ENCODE peak calls at places on chromosome 19, in six cellular contexts. U is gastroesophageal sphincter; N is body of pancreas; X is activated naive CD4-positive, alpha-beta T cell treated with anti-CD3 and anti-CD28 coated beads, Interleukin-2, amount 50 U/mL, for 72 hours; C is sciatic nerve; E is naive B cell. F is an unnamed sample.

GRCh38 chr19:8120636-8121480 is 28.5 kb downstream of the FBN3 start:
- ATAC-seq in U (no peak), N (no peak), X (no peak), C (no peak), E (no peak), F (no peak)

GRCh38 chr19:11452814-11453335 is 17.4 kb downstream of the PRKCSH start:
- ATAC-seq in U (no peak), N (no peak), X (no peak), C (no peak), E (no peak), F (no peak)

GRCh38 chr19:45276284-45276687 is 25.2 kb downstream of the MARK4 start:
- ATAC-seq in U (no peak), N (no peak), X (no peak), C (no peak), E (no peak), F (no peak)

GRCh38 chr19:27844261-27844660 is 1368.7 kb downstream of the UQCRFS1 start:
- ATAC-seq in U (no peak), N (no peak), X (no peak), C (no peak), E (no peak), F (no peak)

GRCh38 chr19:17933414-17934129 is 757 bp downstream of the CCDC124 start:
- ATAC-seq in U (no peak), N (no peak), X (no peak), C (no peak), E (no peak), F (peak)

GRCh38 chr19:47269596-47269995 is 5.1 kb upstream of the INAFM1 start:
- ATAC-seq in U (no peak), N (no peak), X (no peak), C (no peak), E (no peak), F (no peak)

GRCh38 chr19:10625003-10625761 is at the start of gene SLC44A2:
- ATAC-seq in U (peak), N (peak), X (no peak), C (peak), E (no peak), F (peak)

GRCh38 chr19:10636304-10636972 is 11.1 kb downstream of the SLC44A2 start:
- ATAC-seq in U (no peak), N (no peak), X (no peak), C (no peak), E (no peak), F (peak)

GRCh38 chr19:50314724-50315700 is 14.2 kb downstream of the KCNC3 start:
- ATAC-seq in U (no peak), N (no peak), X (no peak), C (no peak), E (no peak), F (no peak)

GRCh38 chr19:46859637-46860124 is 1.1 kb upstream of the ARHGAP35 start:
- ATAC-seq in U (peak), N (no peak), X (no peak), C (peak), E (no peak), F (peak)

GRCh38 chr19:48645652-48646191 is at the start of gene CA11:
- ATAC-seq in U (peak), N (peak), X (no peak), C (peak), E (no peak), F (peak)

GRCh38 chr19:15280915-15281683 is 48.9 kb upstream of the EPHX3 start:
- ATAC-seq in U (peak), N (peak), X (no peak), C (peak), E (no peak), F (peak)

GRCh38 chr19:44960906-44961734 is 5.9 kb downstream of the CLPTM1 start:
- ATAC-seq in U (no peak), N (no peak), X (no peak), C (no peak), E (peak), F (no peak)

GRCh38 chr19:18057557-18057956 is 29.2 kb downstream of the IL12RB1 start:
- ATAC-seq in U (peak), N (no peak), X (no peak), C (peak), E (no peak), F (no peak)

GRCh38 chr19:7149956-7150705 is 80.6 kb downstream of the ZNF557 start:
- ATAC-seq in U (no peak), N (no peak), X (no peak), C (peak), E (no peak), F (no peak)

GRCh38 chr19:5697890-5698634 is 8.0 kb downstream of the RPL36 start:
- ATAC-seq in U (no peak), N (no peak), X (no peak), C (no peak), E (no peak), F (no peak)

GRCh38 chr19:13823256-13823655 is 28.0 kb downstream of the ZSWIM4 start:
- ATAC-seq in U (no peak), N (no peak), X (no peak), C (no peak), E (no peak), F (no peak)